ENCODE peak calls at places on chromosomes 11 and 22, in eight cellular contexts. X, L, T, M, V, Z, G and P are unnamed samples.

GRCh38 chr11:123362941-123363340 is 67.1 kb upstream of the GRAMD1B start:
- DNase-seq in X (no peak), L (no peak), T (no peak), M (no peak), V (no peak), Z (no peak), G (peak), P (no peak)

GRCh38 chr11:118921929-118922744 is 3.6 kb downstream of the BCL9L start:
- DNase-seq in X (no peak), L (peak), T (peak), M (no peak), V (peak), Z (peak), G (peak), P (no peak)

GRCh38 chr22:17924735-17925727 is 99.3 kb downstream of the MICAL3 start:
- DNase-seq in X (no peak), L (no peak), T (no peak), M (no peak), V (no peak), Z (no peak), G (no peak), P (no peak)

GRCh38 chr11:44609028-44609782 is 43.7 kb downstream of the CD82 start:
- DNase-seq in X (no peak), L (no peak), T (no peak), M (peak), V (no peak), Z (no peak), G (no peak), P (no peak)

GRCh38 chr11:134349109-134349801 is 17.5 kb downstream of the GLB1L2 start:
- DNase-seq in X (no peak), L (no peak), T (no peak), M (no peak), V (no peak), Z (no peak), G (no peak), P (no peak)

GRCh38 chr11:60493454-60493853 is 876 bp downstream of the MS4A12 start:
- DNase-seq in X (no peak), L (no peak), T (no peak), M (no peak), V (no peak), Z (no peak), G (no peak), P (no peak)

GRCh38 chr11:132318421-132319157 is 948.2 kb downstream of the NTM start:
- DNase-seq in X (no peak), L (peak), T (no peak), M (no peak), V (no peak), Z (no peak), G (no peak), P (no peak)

GRCh38 chr11:18770479-18771125 is 21.0 kb downstream of the PTPN5 start:
- DNase-seq in X (no peak), L (no peak), T (no peak), M (no peak), V (no peak), Z (no peak), G (no peak), P (no peak)

GRCh38 chr11:70593446-70593983 is 195.2 kb downstream of the CTTN start:
- DNase-seq in X (no peak), L (no peak), T (no peak), M (no peak), V (no peak), Z (no peak), G (no peak), P (no peak)

GRCh38 chr11:20000393-20001134 is 159.7 kb downstream of the DBX1 start:
- DNase-seq in X (no peak), L (no peak), T (no peak), M (no peak), V (no peak), Z (peak), G (peak), P (no peak)

GRCh38 chr22:44648085-44648820 is 53.8 kb upstream of the PRR5 start:
- DNase-seq in X (no peak), L (no peak), T (no peak), M (no peak), V (peak), Z (no peak), G (no peak), P (no peak)

GRCh38 chr11:61516675-61517516 is 8.3 kb downstream of the LRRC10B start:
- DNase-seq in X (no peak), L (peak), T (no peak), M (peak), V (peak), Z (no peak), G (peak), P (no peak)

GRCh38 chr11:112722876-112723275 is 238.3 kb upstream of the NCAM1 start:
- DNase-seq in X (no peak), L (no peak), T (no peak), M (no peak), V (no peak), Z (no peak), G (no peak), P (no peak)

GRCh38 chr11:118705111-118705741 is 25.8 kb upstream of the TREH start:
- DNase-seq in X (no peak), L (no peak), T (no peak), M (no peak), V (peak), Z (no peak), G (no peak), P (peak)

GRCh38 chr11:58580311-58580710 is 1.4 kb downstream of the ZFP91 start:
- DNase-seq in X (no peak), L (no peak), T (no peak), M (no peak), V (no peak), Z (no peak), G (no peak), P (no peak)

GRCh38 chr11:101336155-101336554 is 206.5 kb upstream of the PGR start:
- DNase-seq in X (no peak), L (no peak), T (no peak), M (no peak), V (no peak), Z (no peak), G (no peak), P (no peak)

GRCh38 chr22:48959496-48959895 is 868.2 kb downstream of the BRD1 start:
- DNase-seq in X (no peak), L (no peak), T (no peak), M (no peak), V (no peak), Z (no peak), G (no peak), P (peak)

GRCh38 chr22:39808087-39808486 is 85.5 kb downstream of the ENTHD1 start:
- DNase-seq in X (no peak), L (peak), T (no peak), M (no peak), V (no peak), Z (no peak), G (no peak), P (no peak)

GRCh38 chr11:72643547-72643946 is 30.7 kb downstream of the PDE2A start:
- DNase-seq in X (no peak), L (peak), T (no peak), M (no peak), V (peak), Z (no peak), G (no peak), P (peak)

GRCh38 chr22:38397189-38398097 is 57.6 kb downstream of the KCNJ4 start:
- DNase-seq in X (no peak), L (no peak), T (no peak), M (peak), V (peak), Z (peak), G (peak), P (no peak)

GRCh38 chr22:40567626-40568328 is 68.7 kb downstream of the MRTFA start:
- DNase-seq in X (no peak), L (no peak), T (no peak), M (no peak), V (no peak), Z (no peak), G (no peak), P (no peak)

GRCh38 chr11:129117595-129118350 is 74.4 kb downstream of the ARHGAP32 start:
- DNase-seq in X (peak), L (peak), T (no peak), M (no peak), V (no peak), Z (peak), G (peak), P (no peak)

GRCh38 chr11:58861533-58861932 is 17.0 kb upstream of the GLYATL2 start:
- DNase-seq in X (no peak), L (no peak), T (no peak), M (no peak), V (no peak), Z (no peak), G (no peak), P (no peak)

GRCh38 chr22:37068859-37069258 is 17.3 kb downstream of the KCTD17 start:
- DNase-seq in X (no peak), L (no peak), T (no peak), M (no peak), V (no peak), Z (no peak), G (peak), P (no peak)
- TF ChIP-seq CTCF in X (no peak), L (no peak), T (no peak), M (no peak), V (no peak), Z (no peak), G (no peak), P (no peak)

GRCh38 chr11:272931-273198 is 5.3 kb upstream of the NLRP6 start:
- DNase-seq in X (no peak), L (no peak), T (no peak), M (no peak), V (no peak), Z (no peak), G (no peak), P (no peak)
- TF ChIP-seq CTCF in X (no peak), L (no peak), T (no peak), M (no peak), V (no peak), Z (no peak), G (no peak), P (no peak)

GRCh38 chr11:121655481-121656332 is 202.9 kb upstream of the SORL1-AS1 start:
- DNase-seq in X (peak), L (peak), T (peak), M (peak), V (peak), Z (peak), G (peak), P (peak)

GRCh38 chr11:121654506-121655480 is 202.0 kb upstream of the SORL1-AS1 start:
- DNase-seq in X (no peak), L (no peak), T (no peak), M (no peak), V (no peak), Z (no peak), G (no peak), P (no peak)

GRCh38 chr11:121650520-121651266 is 197.9 kb upstream of the SORL1-AS1 start:
- DNase-seq in X (no peak), L (no peak), T (no peak), M (no peak), V (no peak), Z (no peak), G (no peak), P (no peak)

GRCh38 chr11:121651267-121651625 is 198.5 kb upstream of the SORL1-AS1 start:
- DNase-seq in X (no peak), L (no peak), T (no peak), M (no peak), V (no peak), Z (no peak), G (no peak), P (no peak)

DNA sequence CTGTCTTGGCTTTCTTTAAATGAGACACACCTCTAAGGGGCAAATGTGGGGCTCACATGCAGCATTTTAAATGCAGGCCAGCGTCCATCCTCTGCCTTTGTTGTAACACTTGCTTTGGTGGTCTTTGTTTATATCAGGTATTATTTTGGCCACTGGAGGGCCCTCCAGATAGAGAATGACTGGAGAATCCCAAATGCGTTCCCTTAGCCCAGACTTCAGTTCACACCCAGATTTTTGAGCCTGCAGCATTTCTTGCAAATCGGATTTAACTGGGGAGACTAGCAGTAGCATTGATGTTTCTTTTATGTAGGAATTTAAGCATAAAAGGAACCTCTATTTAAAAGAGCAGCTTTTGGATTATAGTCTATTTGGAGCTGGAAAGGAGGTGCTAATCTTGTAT is 200.2 kb upstream of the SORL1-AS1 start:
- DNase-seq in X (peak), L (no peak), T (no peak), M (no peak), V (no peak), Z (no peak), G (peak), P (no peak)
- TF ChIP-seq CTCF in X (peak), L (peak), T (no peak), M (no peak), V (no peak), Z (no peak), G (peak), P (no peak)

DNA sequence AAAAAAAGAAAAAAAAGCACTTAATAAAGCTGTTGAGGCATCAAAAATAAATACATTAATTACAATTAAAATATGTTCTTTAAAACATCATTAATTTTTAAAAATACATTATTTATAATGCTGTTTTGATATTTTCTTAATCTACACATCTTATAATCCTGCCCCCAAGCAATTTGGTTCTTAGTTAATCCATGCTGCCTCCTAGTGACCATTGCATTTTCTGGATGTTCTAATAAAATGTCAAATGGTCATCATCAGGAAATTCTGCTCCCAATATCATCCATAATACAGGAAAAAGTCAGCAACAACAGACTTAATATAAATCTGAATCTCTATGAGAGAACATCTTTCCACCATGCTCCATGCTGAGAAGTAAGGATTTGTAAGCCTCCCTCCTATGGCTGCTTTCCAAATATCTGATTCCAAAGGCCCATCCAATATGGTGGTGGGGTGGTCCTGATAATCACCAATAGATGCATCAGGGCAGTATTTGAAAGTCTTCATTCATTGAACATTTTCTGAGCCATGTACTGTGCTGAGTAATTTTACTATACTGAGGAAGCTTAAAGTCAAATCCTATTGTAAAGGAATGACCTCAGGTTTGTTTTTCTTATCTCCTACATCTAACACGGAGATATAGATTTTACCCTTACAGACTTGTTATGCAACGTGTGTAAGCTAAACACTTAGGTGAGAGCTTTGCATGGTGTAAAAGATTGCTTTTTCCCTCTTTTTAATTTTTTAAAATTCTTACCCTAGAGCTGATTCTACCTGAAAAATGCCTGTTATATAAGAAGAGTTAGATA is 124.7 kb upstream of the BMAL1 start:
- DNase-seq in X (no peak), L (peak), T (no peak), M (no peak), V (no peak), Z (no peak), G (peak), P (no peak)
- TF ChIP-seq CTCF in X (peak), L (peak), T (no peak), M (no peak), V (peak), Z (peak), G (peak), P (no peak)

DNA sequence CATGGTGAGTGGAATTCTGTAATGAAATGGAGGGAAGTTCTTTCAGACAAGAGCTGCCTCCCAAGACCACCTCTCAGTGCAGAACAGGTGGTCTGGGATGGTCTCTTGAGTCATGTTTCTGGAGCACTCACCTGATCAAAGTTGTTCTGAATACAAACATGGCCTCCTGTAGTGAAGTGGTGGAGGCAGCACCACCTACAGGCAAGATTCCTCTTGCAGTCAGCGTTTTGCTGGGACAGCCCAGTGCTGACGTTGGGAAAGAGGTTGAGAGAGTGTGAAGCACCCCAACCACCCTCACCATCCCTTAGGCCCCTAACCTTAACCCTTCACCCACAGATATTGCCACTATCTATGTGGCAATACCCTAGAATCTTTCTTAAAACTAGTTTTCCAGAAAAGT is 371.4 kb downstream of the CADM1 start:
- DNase-seq in X (no peak), L (no peak), T (no peak), M (no peak), V (no peak), Z (no peak), G (no peak), P (no peak)
- TF ChIP-seq CTCF in X (peak), L (no peak), T (no peak), M (no peak), V (peak), Z (no peak), G (no peak), P (no peak)

DNA sequence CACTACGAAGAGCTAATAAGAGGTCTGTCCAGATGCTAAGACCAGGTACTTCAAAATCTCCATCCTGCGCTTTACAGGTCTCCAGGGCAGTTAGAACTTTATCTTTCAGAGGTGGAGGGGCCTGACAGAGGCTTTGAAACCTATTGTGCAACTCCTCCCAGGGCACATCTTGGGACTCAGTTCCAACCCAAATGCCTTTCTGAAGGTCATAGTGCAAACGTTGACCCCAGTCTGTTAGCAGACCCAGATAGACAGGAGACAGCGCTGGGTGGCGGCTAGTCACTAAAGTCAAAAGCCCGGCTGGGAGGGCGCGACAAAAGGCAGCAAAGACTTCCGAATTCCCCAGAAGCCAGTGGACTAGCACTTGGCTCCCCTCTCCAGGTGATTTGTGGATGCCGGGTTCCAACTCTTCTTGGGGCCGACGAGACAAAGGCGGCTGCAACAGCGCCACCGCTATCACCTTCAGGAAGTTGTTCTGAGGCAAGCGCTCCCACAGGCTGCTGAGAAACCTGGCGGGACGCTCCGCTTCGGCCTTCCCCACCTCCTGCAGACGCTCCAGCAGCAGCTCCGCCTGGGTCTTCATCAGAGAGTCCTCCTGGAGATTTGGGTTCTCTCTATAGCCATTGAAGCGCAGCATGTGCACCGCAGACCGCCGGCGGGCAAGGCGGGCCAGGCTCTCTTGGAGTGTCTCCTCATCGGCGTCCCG is 728 bp downstream of the FANCF start:
- DNase-seq in X (peak), L (peak), T (peak), M (no peak), V (peak), Z (peak), G (peak), P (peak)
- TF ChIP-seq CTCF in X (peak), L (peak), T (no peak), M (no peak), V (peak), Z (peak), G (peak), P (peak)

GRCh38 chr11:43270468-43270867 is 41.3 kb upstream of the API5 start:
- DNase-seq in X (no peak), L (no peak), T (no peak), M (no peak), V (no peak), Z (no peak), G (no peak), P (no peak)

GRCh38 chr11:43268161-43268560 is 43.6 kb upstream of the API5 start:
- DNase-seq in X (no peak), L (no peak), T (peak), M (no peak), V (peak), Z (peak), G (no peak), P (no peak)

GRCh38 chr11:43269229-43269928 is 42.4 kb upstream of the API5 start:
- DNase-seq in X (no peak), L (no peak), T (no peak), M (no peak), V (no peak), Z (no peak), G (no peak), P (no peak)

GRCh38 chr11:43268786-43269185 is 43.0 kb upstream of the API5 start:
- DNase-seq in X (no peak), L (no peak), T (no peak), M (no peak), V (no peak), Z (no peak), G (no peak), P (no peak)
- TF ChIP-seq CTCF in X (no peak), L (no peak), T (no peak), M (no peak), V (no peak), Z (no peak), G (no peak), P (no peak)

DNA sequence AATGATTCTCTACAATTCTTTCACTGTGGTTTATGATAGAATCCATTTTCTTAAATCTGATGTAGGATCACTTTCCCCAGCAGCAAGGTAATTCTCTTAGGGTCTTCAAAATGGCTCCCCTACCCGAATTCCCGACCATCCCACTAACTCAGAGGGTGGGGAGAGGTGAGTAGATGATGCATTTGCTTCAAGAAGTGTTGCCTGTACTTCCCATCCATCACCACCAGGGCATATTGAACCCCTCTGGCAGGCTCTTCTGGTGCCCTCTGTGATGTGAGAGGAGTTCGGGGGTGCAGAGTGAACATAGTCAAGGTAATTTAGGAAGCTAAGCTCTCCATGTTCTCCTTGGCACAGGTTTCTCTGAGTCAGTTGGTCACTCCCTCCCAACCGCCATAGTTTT is 52.3 kb downstream of the ZNRF3 start:
- DNase-seq in X (no peak), L (no peak), T (no peak), M (no peak), V (no peak), Z (no peak), G (no peak), P (no peak)
- TF ChIP-seq CTCF in X (peak), L (peak), T (no peak), M (no peak), V (peak), Z (peak), G (peak), P (peak)